ENCODE peak calls at places on chromosomes 11 and 22, in nine cellular contexts. Y, B, I, W, N, H, M, K and E are unnamed samples.
A peak's percentile ranks its signal among the peaks of the same experiment; 100 is the strongest.

GRCh38 chr22:30747493-30747892 is 52.8 kb downstream of the OSBP2 start:
- DNase-seq in Y (no peak), B (no peak), I (peak; percentile 57), W (no peak), N (no peak), H (peak; percentile 68), M (peak; percentile 68), K (no peak), E (no peak)

GRCh38 chr11:11588890-11589289 is 32.9 kb downstream of the GALNT18 start:
- DNase-seq in Y (no peak), B (no peak), I (no peak), W (no peak), N (no peak), H (no peak), M (no peak), K (no peak), E (no peak)

GRCh38 chr11:5280582-5281102 is 10.9 kb upstream of the HBE1 start:
- DNase-seq in Y (peak; percentile 54), B (peak; percentile 98), I (no peak), W (peak; percentile 96), N (peak; percentile 18), H (no peak), M (no peak), K (peak; percentile 100), E (peak; percentile 98)

GRCh38 chr22:50320116-50320515 is 6.7 kb downstream of the DENND6B start:
- DNase-seq in Y (no peak), B (no peak), I (no peak), W (no peak), N (no peak), H (peak; percentile 18), M (no peak), K (no peak), E (no peak)

GRCh38 chr11:17972987-17973386 is 39.9 kb downstream of the SERGEF start:
- DNase-seq in Y (peak; percentile 50), B (peak; percentile 62), I (no peak), W (peak; percentile 44), N (no peak), H (no peak), M (peak; percentile 10), K (peak; percentile 94), E (peak; percentile 95)

GRCh38 chr11:119706029-119706428 is 23.0 kb downstream of the NECTIN1 start:
- DNase-seq in Y (no peak), B (no peak), I (no peak), W (no peak), N (no peak), H (no peak), M (no peak), K (no peak), E (no peak)

GRCh38 chr11:110092577-110093406 is at the start of gene ZC3H12C:
- DNase-seq in Y (peak; percentile 89), B (peak; percentile 87), I (peak; percentile 90), W (peak; percentile 89), N (peak; percentile 88), H (peak; percentile 88), M (peak; percentile 89), K (peak; percentile 93), E (peak; percentile 86)

GRCh38 chr11:19694796-19695345 is 17.8 kb upstream of the NAV2 start:
- DNase-seq in Y (no peak), B (no peak), I (no peak), W (no peak), N (no peak), H (no peak), M (no peak), K (no peak), E (no peak)

GRCh38 chr11:94674005-94674491 is 94.1 kb upstream of the AMOTL1 start:
- DNase-seq in Y (peak; percentile 35), B (no peak), I (no peak), W (no peak), N (no peak), H (no peak), M (no peak), K (no peak), E (peak; percentile 89)

GRCh38 chr11:84291996-84292395 is 1005.8 kb upstream of the CCDC90B start:
- DNase-seq in Y (no peak), B (no peak), I (no peak), W (no peak), N (no peak), H (no peak), M (no peak), K (peak; percentile 14), E (no peak)

GRCh38 chr11:134950692-134951304 is 538.8 kb upstream of the B3GAT1 start:
- DNase-seq in Y (no peak), B (no peak), I (no peak), W (peak; percentile 4), N (no peak), H (no peak), M (no peak), K (peak; percentile 29), E (no peak)

GRCh38 chr11:84673753-84674152 is 953.4 kb downstream of the DLG2 start:
- DNase-seq in Y (no peak), B (no peak), I (no peak), W (no peak), N (no peak), H (no peak), M (no peak), K (no peak), E (no peak)

GRCh38 chr11:104033134-104033533 is 3.3 kb upstream of the DDI1 start:
- DNase-seq in Y (no peak), B (peak; percentile 84), I (no peak), W (peak; percentile 9), N (no peak), H (no peak), M (no peak), K (peak; percentile 87), E (peak; percentile 32)

GRCh38 chr22:43314611-43315010 is 28.6 kb downstream of the SCUBE1 start:
- DNase-seq in Y (no peak), B (no peak), I (no peak), W (no peak), N (no peak), H (no peak), M (no peak), K (no peak), E (no peak)
- TF ChIP-seq CTCF in Y (no peak), B (no peak), I (no peak), W (no peak), N (no peak), H (no peak), M (no peak), K (no peak), E (no peak)

DNA sequence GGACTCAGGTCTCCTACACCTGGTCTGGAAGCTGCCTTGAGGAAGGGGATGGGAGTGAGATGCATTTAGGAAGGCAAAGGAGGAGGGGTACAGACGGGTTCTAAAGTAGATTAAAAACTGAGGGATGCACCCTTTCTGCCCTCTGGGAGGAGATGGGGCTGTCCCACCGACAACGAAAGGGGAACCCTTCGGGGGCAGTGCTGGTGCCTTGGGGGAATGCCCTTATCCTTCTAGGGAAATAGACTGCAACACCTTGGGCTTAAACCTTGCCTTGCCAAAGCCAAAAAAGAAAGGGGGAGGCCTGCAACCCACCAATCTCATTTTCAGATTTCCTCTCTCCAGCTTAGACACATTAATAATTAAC is 89.8 kb downstream of the PLEKHA7 start:
- DNase-seq in Y (no peak), B (no peak), I (no peak), W (no peak), N (no peak), H (peak; percentile 40), M (no peak), K (no peak), E (no peak)
- H3K4me1 ChIP-seq in Y (peaks cover 10% of the 10 kb centered on the region), B (peaks cover 39% of the 10 kb centered on the region), I (peaks cover 6% of the 10 kb centered on the region), W (peaks cover 5% of the 10 kb centered on the region), N (peaks cover 55% of the 10 kb centered on the region), H (peaks cover 44% of the 10 kb centered on the region), M (peaks cover 52% of the 10 kb centered on the region), K (no peaks in the 10 kb centered on the region), E (peaks cover 6% of the 10 kb centered on the region)

DNA sequence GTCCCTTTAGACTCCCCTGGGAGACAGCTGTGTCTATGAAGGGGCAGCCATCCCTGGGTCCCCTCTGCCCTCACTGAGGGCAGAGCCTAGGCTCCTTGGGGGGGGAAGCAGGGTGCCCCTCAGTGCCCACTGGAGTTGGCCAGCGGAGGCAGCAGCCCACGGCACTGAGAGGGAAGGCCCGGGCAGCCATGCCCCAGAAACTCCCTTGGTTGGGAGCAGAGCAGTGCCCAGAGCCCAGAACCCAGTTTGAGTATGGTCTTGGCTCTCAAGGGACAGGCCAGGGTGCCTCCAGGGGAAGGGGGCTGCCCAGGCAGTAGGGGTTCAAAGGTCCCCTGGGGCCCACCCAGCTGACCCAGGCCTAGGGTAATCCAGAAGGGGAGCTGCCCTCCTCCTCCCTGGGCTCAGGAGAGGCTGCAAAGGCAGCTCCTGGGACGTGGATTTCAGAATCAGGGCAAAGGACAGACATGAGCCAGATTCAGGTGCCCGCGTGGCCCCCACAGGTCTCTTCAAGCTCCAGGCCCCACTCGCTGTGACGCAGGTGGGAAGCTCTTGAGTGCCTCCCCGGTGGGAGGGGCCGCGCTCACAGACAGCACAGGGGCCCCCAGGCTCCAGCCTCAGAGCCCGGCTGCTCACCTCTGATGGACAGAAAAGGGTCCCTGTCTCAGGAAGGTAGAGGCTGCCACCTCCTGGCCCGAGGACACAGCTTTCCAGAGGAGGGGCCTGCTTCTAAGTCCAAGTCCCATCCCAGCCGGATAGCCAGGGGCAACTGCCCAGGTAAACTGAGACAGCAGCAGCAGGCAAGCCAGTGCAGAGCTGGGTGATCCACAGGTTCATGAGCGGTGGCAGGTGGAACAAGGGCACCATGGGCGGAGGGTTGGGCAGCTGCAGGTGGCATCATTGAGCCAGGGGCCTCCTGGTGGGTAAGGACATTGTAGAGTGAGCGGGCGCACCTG is 2.6 kb downstream of the C11orf21 start:
- DNase-seq in Y (no peak), B (peak; percentile 59), I (peak; percentile 65), W (no peak), N (peak; percentile 9), H (peak; percentile 22), M (peak; percentile 44), K (no peak), E (peak; percentile 10)
- TF ChIP-seq CTCF in Y (no peak), B (peak; percentile 45), I (peak; percentile 46), W (no peak), N (no peak), H (no peak), M (peak; percentile 34), K (no peak), E (peak; percentile 64)

DNA sequence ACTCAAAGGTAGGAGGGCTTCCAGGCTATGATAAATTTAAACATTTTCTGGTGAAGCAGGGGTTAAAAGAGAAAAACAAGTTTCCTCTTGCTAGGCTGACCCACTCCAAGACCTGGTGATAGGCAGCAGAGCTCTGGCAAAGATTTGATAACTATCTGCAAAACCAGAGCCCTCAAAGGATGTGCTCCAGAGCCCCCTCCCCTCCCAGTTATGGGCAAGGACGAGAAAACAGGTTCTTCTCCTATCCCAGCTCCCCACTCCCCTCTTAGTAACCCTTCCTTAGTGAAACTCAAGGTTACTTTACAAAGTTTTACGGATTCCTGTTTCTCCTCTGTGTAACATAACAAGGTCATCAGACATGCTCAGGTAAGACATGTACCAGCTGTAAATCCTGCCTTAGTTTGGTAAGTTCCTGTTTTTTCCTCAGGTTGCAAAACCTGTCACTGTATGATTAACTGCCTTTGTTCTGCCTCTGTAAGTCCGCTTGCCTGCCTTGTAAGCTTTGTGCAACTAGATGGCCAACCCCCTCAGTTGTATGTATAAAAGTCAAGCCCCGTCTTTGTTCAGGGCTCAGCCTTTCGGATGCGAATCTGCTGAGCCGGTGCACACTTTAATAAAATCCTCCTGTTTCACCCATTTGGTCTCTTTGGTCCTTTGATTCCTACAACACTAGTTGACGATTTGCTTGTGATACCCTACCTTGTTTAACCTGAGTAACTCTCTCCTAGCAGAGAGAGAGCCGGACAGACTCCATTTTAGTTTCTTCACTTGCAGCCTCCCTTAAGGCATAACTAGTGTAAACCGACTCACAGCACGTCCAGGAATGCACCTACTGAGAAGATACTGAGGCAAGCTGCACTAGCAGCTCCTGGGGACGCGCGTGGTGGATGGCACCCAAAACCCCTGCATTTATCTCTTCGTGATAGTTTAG is 13.9 kb downstream of the APOBEC3H start:
- DNase-seq in Y (no peak), B (no peak), I (no peak), W (no peak), N (no peak), H (no peak), M (no peak), K (no peak), E (peak; percentile 54)
- H3K4me1 ChIP-seq in Y (no peaks in the 10 kb centered on the region), B (no peaks in the 10 kb centered on the region), I (peaks cover 4% of the 10 kb centered on the region), W (no peaks in the 10 kb centered on the region), N (no peaks in the 10 kb centered on the region), H (no peaks in the 10 kb centered on the region), M (no peaks in the 10 kb centered on the region), K (no peaks in the 10 kb centered on the region), E (peaks cover 4% of the 10 kb centered on the region)

GRCh38 chr11:57619331-57619730 is 21.8 kb downstream of the SERPING1 start:
- DNase-seq in Y (no peak), B (peak; percentile 41), I (no peak), W (no peak), N (no peak), H (no peak), M (no peak), K (no peak), E (no peak)
- TF ChIP-seq CTCF in Y (no peak), B (no peak), I (no peak), W (no peak), N (no peak), H (no peak), M (no peak), K (no peak), E (peak; percentile 50)